ENCODE peak calls at places on chromosomes 4 and X, in seven cellular contexts. M is Jurkat, Clone E6-1; R is stimulated activated CD4-positive, alpha-beta T cell treated with anti-CD3 and anti-CD28 coated beads, Interleukin-15, amount 100 ng/mL, for 24 hours; H is BJ; S is fibroblast of the aortic adventitia; J is HTR-8/SVneo; U is fibroblast of lung. E is an unnamed sample.

GRCh38 chrX:103688949-103689348 is 2.5 kb upstream of the MORF4L2 start:
- DNase-seq in M (no peak), R (no peak), H (no peak), S (peak; percentile 58), J (no peak), U (peak; percentile 24), E (no peak)

GRCh38 chr4:25725870-25726269 is 70.2 kb downstream of the SLC34A2 start:
- DNase-seq in M (no peak), R (no peak), H (no peak), S (no peak), J (no peak), U (no peak), E (no peak)

GRCh38 chrX:135431886-135432285 is 10.1 kb downstream of the SMIM10L2A start:
- DNase-seq in M (no peak), R (no peak), H (no peak), S (no peak), J (no peak), U (no peak), E (no peak)

GRCh38 chr4:115042496-115042895 is 70.9 kb downstream of the NDST4 start:
- DNase-seq in M (peak; percentile 6), R (no peak), H (no peak), S (no peak), J (no peak), U (no peak), E (no peak)

GRCh38 chr4:183556947-183557346 is 52.1 kb downstream of the ING2 start:
- DNase-seq in M (no peak), R (no peak), H (no peak), S (no peak), J (no peak), U (no peak), E (no peak)

GRCh38 chr4:119646347-119647071 is 17.9 kb upstream of the PDE5A start:
- DNase-seq in M (no peak), R (no peak), H (no peak), S (peak; percentile 91), J (no peak), U (peak; percentile 81), E (no peak)

GRCh38 chr4:94833394-94833793 is 75.6 kb downstream of the BMPR1B start:
- DNase-seq in M (no peak), R (no peak), H (no peak), S (peak; percentile 13), J (no peak), U (peak; percentile 4), E (peak; percentile 20)

GRCh38 chr4:156799121-156799589 is 172.4 kb downstream of the PDGFC start:
- DNase-seq in M (no peak), R (no peak), H (no peak), S (peak; percentile 83), J (no peak), U (peak; percentile 57), E (no peak)

GRCh38 chrX:150635952-150636351 is 57.2 kb upstream of the MTMR1 start:
- DNase-seq in M (no peak), R (no peak), H (peak; percentile 56), S (peak; percentile 46), J (peak; percentile 0), U (peak; percentile 71), E (no peak)

GRCh38 chr4:55372259-55372658 is 23.5 kb upstream of the TMEM165 start:
- DNase-seq in M (no peak), R (no peak), H (no peak), S (no peak), J (no peak), U (no peak), E (peak; percentile 37)

GRCh38 chr4:158805628-158806471 is 37.0 kb downstream of the FNIP2 start:
- DNase-seq in M (no peak), R (no peak), H (no peak), S (no peak), J (no peak), U (no peak), E (no peak)

GRCh38 chrX:39774804-39775112 is 323.0 kb downstream of the BCOR start:
- DNase-seq in M (no peak), R (no peak), H (no peak), S (no peak), J (no peak), U (no peak), E (no peak)

GRCh38 chrX:130902783-130903613 is at the start of gene ENOX2:
- DNase-seq in M (peak; percentile 92), R (peak; percentile 85), H (peak; percentile 90), S (peak; percentile 96), J (peak; percentile 65), U (peak; percentile 97), E (peak; percentile 86)

GRCh38 chr4:6502747-6503465 is 30.5 kb upstream of the PPP2R2C start:
- DNase-seq in M (no peak), R (no peak), H (no peak), S (no peak), J (no peak), U (no peak), E (no peak)

GRCh38 chr4:40550900-40551546 is 78.6 kb downstream of the RBM47 start:
- DNase-seq in M (peak; percentile 60), R (peak; percentile 5), H (no peak), S (peak; percentile 68), J (no peak), U (peak; percentile 49), E (no peak)

GRCh38 chrX:47579537-47579936 is 2.7 kb upstream of the TIMP1 start:
- DNase-seq in M (no peak), R (peak; percentile 61), H (no peak), S (peak; percentile 66), J (no peak), U (peak; percentile 78), E (no peak)

GRCh38 chr4:75672461-75673026 is 667 bp downstream of the G3BP2 start:
- DNase-seq in M (peak; percentile 51), R (peak; percentile 88), H (no peak), S (peak; percentile 36), J (peak; percentile 14), U (peak; percentile 39), E (no peak)

GRCh38 chr4:82097504-82097903 is 276.3 kb downstream of the HNRNPD start:
- DNase-seq in M (no peak), R (no peak), H (no peak), S (no peak), J (no peak), U (peak; percentile 1), E (no peak)

GRCh38 chr4:38140643-38141203 is 180.5 kb downstream of the PTTG2 start:
- DNase-seq in M (no peak), R (no peak), H (no peak), S (no peak), J (no peak), U (no peak), E (no peak)

GRCh38 chrX:130216312-130216711 is 44.5 kb downstream of the RAB33A start:
- DNase-seq in M (no peak), R (no peak), H (no peak), S (peak; percentile 6), J (no peak), U (peak; percentile 15), E (no peak)

GRCh38 chr4:8285976-8286718 is 16.6 kb downstream of the HTRA3 start:
- DNase-seq in M (no peak), R (no peak), H (no peak), S (no peak), J (no peak), U (no peak), E (no peak)

E was measured in smooth muscle cell of the brain vasculature.